ENCODE peak calls at places on chromosomes 11 and 22, in four cellular contexts. W, S, B and I are unnamed samples.

GRCh38 chr22:31879585-31879984 is 64.8 kb upstream of the YWHAH start:
- DNase-seq in S (no peak), B (no peak), W (no peak), I (no peak)

GRCh38 chr22:49290711-49291110 is 537.0 kb downstream of the BRD1 start:
- DNase-seq in B (no peak), S (no peak), W (no peak), I (no peak)

GRCh38 chr11:133745791-133746190 is 99.5 kb downstream of the SPATA19 start:
- DNase-seq in B (no peak), W (no peak), S (no peak), I (no peak)

GRCh38 chr11:1113405-1114201 is 38.9 kb downstream of the MUC2 start:
- DNase-seq in B (no peak), S (peak), W (no peak), I (no peak)

GRCh38 chr11:13923182-13923581 is 39.3 kb upstream of the SPON1 start:
- DNase-seq in S (no peak), W (no peak), B (no peak), I (no peak)

GRCh38 chr11:74507582-74507981 is 14.1 kb upstream of the LIPT2 start:
- DNase-seq in B (no peak), S (no peak), W (no peak), I (no peak)

GRCh38 chr11:70066628-70067027 is 11.5 kb upstream of the ANO1 start:
- DNase-seq in B (no peak), S (no peak), W (no peak), I (no peak)

GRCh38 chr11:112751312-112751711 is 209.9 kb upstream of the NCAM1 start:
- DNase-seq in W (no peak), S (peak), B (no peak), I (no peak)

GRCh38 chr11:66124564-66124963 is 54.5 kb downstream of the PACS1 start:
- DNase-seq in S (no peak), W (no peak), B (no peak), I (no peak)

GRCh38 chr11:37474889-37475288 is 876.9 kb upstream of the RAG2 start:
- DNase-seq in S (no peak), W (no peak), B (no peak), I (no peak)

GRCh38 chr22:20750461-20751184 is 23.3 kb upstream of the SERPIND1 start:
- DNase-seq in B (peak), S (peak), W (no peak), I (peak)

GRCh38 chr22:19870153-19871022 is 15.7 kb upstream of the GNB1L start:
- DNase-seq in B (no peak), S (peak), W (no peak), I (no peak)

GRCh38 chr11:64858467-64859401 is 14.3 kb upstream of the CDC42BPG start:
- DNase-seq in W (no peak), B (no peak), S (peak), I (peak)

GRCh38 chr22:20955548-20955947 is 11.5 kb upstream of the AIFM3 start:
- DNase-seq in W (no peak), S (no peak), B (no peak), I (no peak)

GRCh38 chr22:43273902-43274484 is 69.2 kb downstream of the SCUBE1 start:
- DNase-seq in W (peak), B (peak), S (no peak), I (peak)

GRCh38 chr11:24422371-24422770 is 74.5 kb upstream of the LUZP2 start:
- DNase-seq in S (no peak), B (peak), W (no peak), I (no peak)

GRCh38 chr11:112852141-112852853 is 108.9 kb upstream of the NCAM1 start:
- DNase-seq in S (no peak), W (no peak), B (peak), I (peak)

GRCh38 chr11:13168281-13168680 is 109.3 kb upstream of the BMAL1 start:
- DNase-seq in W (no peak), B (no peak), S (no peak), I (peak)

GRCh38 chr11:24196733-24197132 is 300.1 kb upstream of the LUZP2 start:
- DNase-seq in S (no peak), W (no peak), B (no peak), I (no peak)

GRCh38 chr22:36360871-36361383 is 26.8 kb downstream of the MYH9 start:
- DNase-seq in S (no peak), W (no peak), B (no peak), I (no peak)